ENCODE peak calls at places on chromosome 20, in six cellular contexts. D, K, Y, J, O and I are unnamed samples.
A peak's percentile ranks its signal among the peaks of the same experiment; 100 is the strongest.

GRCh38 chr20:23152902-23153301 is 66.8 kb upstream of the CD93 start:
- DNase-seq in D (no peak), K (no peak), O (no peak), J (no peak), Y (no peak), I (peak; percentile 59)

GRCh38 chr20:39812116-39812515 is 850.0 kb downstream of the DHX35 start:
- DNase-seq in D (no peak), J (no peak), K (peak; percentile 90), O (no peak), Y (no peak), I (no peak)

GRCh38 chr20:63652192-63652980 is 838 bp downstream of the STMN3 start:
- DNase-seq in Y (no peak), K (no peak), D (no peak), O (peak; percentile 58), J (peak; percentile 65), I (no peak)

GRCh38 chr20:61861054-61861841 is 204.4 kb downstream of the TAF4 start:
- DNase-seq in Y (no peak), K (no peak), J (no peak), O (no peak), D (no peak), I (no peak)

GRCh38 chr20:64211874-64212658 is 43.5 kb upstream of the PCMTD2 start:
- DNase-seq in K (no peak), O (no peak), D (no peak), Y (peak; percentile 78), J (no peak), I (no peak)

GRCh38 chr20:6053776-6054688 is at the start of gene LRRN4:
- DNase-seq in D (no peak), K (peak; percentile 88), J (no peak), O (no peak), Y (peak; percentile 69), I (no peak)

GRCh38 chr20:7980332-7981046 is 39.1 kb downstream of the TMX4 start:
- DNase-seq in K (no peak), J (no peak), O (no peak), D (peak; percentile 11), Y (no peak), I (no peak)

GRCh38 chr20:56469077-56469449 is 636 bp downstream of the RTF2 start:
- DNase-seq in J (no peak), D (no peak), O (no peak), Y (no peak), K (no peak), I (no peak)

GRCh38 chr20:51456511-51457280 is 85.8 kb downstream of the NFATC2 start:
- DNase-seq in Y (peak; percentile 96), D (peak; percentile 92), J (peak; percentile 97), O (no peak), K (peak; percentile 83), I (peak; percentile 99)

GRCh38 chr20:54092021-54092420 is 21.6 kb upstream of the BCAS1 start:
- DNase-seq in K (no peak), D (no peak), O (no peak), Y (no peak), J (no peak), I (no peak)
- TF ChIP-seq CTCF in K (no peak), D (no peak), O (no peak), Y (no peak), J (no peak), I (no peak)

DNA sequence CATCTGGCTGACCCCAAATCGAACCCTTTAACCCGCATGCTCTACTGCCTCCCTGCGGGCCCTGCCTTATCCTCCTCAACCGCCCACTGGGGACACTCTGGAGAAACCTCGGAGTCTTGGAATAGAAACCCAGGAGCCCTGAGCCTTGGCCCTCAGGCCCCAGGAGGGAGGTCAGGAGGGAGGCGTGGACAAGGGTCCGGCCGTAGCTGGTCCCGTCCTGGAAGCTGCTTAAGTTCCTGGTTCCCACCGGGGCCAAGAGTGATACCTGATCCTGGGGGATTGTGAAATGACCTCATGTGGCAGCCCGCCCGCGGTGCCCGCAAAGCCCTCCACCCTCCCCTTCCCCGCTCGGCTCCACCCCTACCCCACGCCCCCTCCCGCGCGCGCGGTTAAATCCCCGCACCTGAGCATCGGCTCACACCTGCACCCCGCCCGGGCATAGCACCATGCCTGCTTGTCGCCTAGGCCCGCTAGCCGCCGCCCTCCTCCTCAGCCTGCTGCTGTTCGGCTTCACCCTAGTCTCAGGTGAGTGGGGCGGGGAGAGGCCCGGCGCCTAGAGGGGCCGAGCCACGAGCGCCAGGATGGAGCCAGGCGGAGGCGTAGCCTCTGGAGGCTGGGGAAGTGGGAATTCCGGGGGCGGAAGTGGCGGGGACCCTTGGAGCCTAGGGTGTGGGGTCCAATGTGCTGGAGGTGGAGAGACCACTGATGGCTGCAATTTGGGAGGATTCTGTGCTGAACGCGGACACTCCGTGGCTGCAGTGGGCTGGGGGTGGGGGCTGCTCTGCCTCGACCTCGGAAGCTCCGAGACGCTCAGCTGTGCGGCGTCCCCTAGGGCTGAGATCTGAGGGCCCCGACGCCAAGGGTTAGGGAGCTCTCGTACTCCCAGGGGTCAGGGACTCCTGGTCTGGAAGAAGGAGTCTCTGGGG is at the start of gene WFDC2:
- DNase-seq in O (no peak), J (no peak), D (no peak), K (no peak), Y (peak; percentile 90), I (no peak)
- TF ChIP-seq CTCF in O (no peak), J (no peak), D (no peak), K (peak; percentile 14), Y (no peak), I (no peak)

GRCh38 chr20:25179439-25180089 is 15.9 kb upstream of the ENTPD6 start:
- DNase-seq in D (no peak), J (no peak), Y (no peak), K (no peak), O (no peak), I (no peak)
- TF ChIP-seq CTCF in D (no peak), J (no peak), Y (no peak), K (no peak), O (no peak), I (no peak)

GRCh38 chr20:44641305-44641704 is 10.2 kb downstream of the ADA start:
- DNase-seq in D (no peak), J (no peak), O (no peak), K (no peak), Y (no peak), I (no peak)

GRCh38 chr20:44643596-44644383 is 7.7 kb downstream of the ADA start:
- DNase-seq in K (peak; percentile 73), O (peak; percentile 68), D (peak; percentile 70), J (peak; percentile 82), Y (peak; percentile 78), I (no peak)

GRCh38 chr20:44642203-44643153 is 9.0 kb downstream of the ADA start:
- DNase-seq in Y (peak; percentile 72), K (peak; percentile 65), D (peak; percentile 75), J (peak; percentile 81), O (peak; percentile 39), I (no peak)

GRCh38 chr20:44644384-44645131 is 6.9 kb downstream of the ADA start:
- DNase-seq in K (no peak), Y (no peak), J (no peak), O (peak; percentile 65), D (no peak), I (no peak)

DNA sequence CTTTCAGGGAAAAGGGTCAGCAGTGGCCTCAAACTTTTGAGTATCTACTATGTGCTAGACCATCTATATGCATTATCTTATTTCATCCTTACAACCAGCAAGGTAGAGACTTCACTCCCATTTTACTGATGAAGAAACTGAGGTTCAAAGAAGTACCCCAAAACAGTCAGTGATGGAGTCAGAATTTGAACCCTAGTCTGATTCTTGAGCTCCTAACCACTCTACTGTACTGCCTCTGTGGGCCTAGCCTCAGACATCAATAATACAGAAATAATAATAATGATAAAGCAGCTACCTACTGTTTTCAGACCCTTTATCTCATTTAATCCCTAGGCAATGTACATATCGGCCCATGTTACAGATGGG is 8.4 kb downstream of the ADA start:
- DNase-seq in O (no peak), J (no peak), K (no peak), Y (no peak), D (no peak), I (no peak)
- TF ChIP-seq CTCF in O (no peak), J (no peak), K (no peak), Y (no peak), D (no peak), I (no peak)

DNA sequence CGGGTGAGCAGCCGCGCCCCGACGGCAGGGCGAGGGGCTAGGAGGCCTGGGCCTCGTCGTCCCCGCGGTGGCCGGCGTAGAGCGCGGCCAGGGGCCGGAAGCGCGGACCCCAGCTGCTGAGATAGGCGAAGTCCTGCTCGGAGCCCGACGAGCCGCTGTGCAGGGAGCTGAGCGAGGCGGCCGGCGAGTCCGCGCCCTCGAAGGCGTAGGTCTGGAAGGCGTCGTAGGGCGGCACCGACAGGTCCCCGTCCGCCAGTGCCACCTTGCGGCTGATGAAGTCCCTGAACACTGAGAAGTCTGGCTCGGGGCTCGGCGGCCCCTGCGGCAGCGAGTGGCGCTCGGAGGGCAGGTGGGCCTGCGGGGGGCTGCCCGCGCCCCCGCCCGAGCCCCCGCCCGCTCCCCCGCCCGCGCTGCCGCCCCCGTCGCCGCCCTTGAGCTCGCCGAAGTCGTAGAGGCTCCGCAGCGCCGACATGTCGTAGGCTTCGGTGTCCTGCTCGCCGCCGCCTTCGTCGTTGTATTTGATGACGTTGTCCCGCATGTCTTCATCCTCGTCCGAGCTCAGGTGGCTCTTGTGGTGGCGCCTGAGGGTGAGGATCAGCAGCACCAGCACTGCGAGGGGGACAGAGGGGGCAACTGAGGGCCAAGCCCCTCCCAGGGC is 56.5 kb downstream of the CD40 start:
- DNase-seq in K (no peak), O (peak; percentile 67), J (peak; percentile 84), Y (peak; percentile 85), D (peak; percentile 15), I (no peak)
- TF ChIP-seq CTCF in K (peak; percentile 68), O (peak; percentile 57), J (peak; percentile 72), Y (peak; percentile 56), D (peak; percentile 55), I (peak; percentile 65)